ENCODE peak calls at places on chromosomes 13 and 19, in five cellular contexts. Z is GM12892; C is GM23248; L is adipocyte; H is stimulated activated CD4-positive, alpha-beta T cell treated with anti-CD3 and anti-CD28 coated beads, TNF-alpha, amount 100 ng/mL, for 4 hours. M is an unnamed sample.

GRCh38 chr13:67145950-67146349 is 84.2 kb downstream of the PCDH9 start:
- DNase-seq in Z (no peak), C (no peak), L (no peak), H (no peak), M (no peak)

GRCh38 chr19:14361824-14362223 is 19.4 kb upstream of the ADGRE5 start:
- DNase-seq in Z (no peak), C (no peak), L (no peak), H (no peak), M (no peak)

GRCh38 chr13:32938907-32939306 is 77.3 kb upstream of the KL start:
- DNase-seq in Z (no peak), C (peak), L (peak), H (no peak), M (no peak)

GRCh38 chr19:751501-752341 is 809 bp downstream of the MISP start:
- DNase-seq in Z (no peak), C (peak), L (peak), H (no peak), M (no peak)

GRCh38 chr13:114087430-114087829 is 45.0 kb downstream of the RASA3 start:
- DNase-seq in Z (no peak), C (no peak), L (no peak), H (no peak), M (no peak)

GRCh38 chr13:38308736-38309135 is 40.9 kb upstream of the UFM1 start:
- DNase-seq in Z (no peak), C (peak), L (peak), H (no peak), M (no peak)

GRCh38 chr19:12872941-12873890 is 8.0 kb downstream of the DNASE2 start:
- DNase-seq in Z (no peak), C (peak), L (peak), H (no peak), M (peak)

GRCh38 chr19:13865578-13866462 is 11.1 kb upstream of the NANOS3 start:
- DNase-seq in Z (no peak), C (peak), L (peak), H (no peak), M (no peak)

GRCh38 chr19:35766571-35767104 is 8.7 kb downstream of the PROSER3 start:
- DNase-seq in Z (no peak), C (no peak), L (no peak), H (no peak), M (no peak)

GRCh38 chr19:33412617-33413425 is 39.3 kb downstream of the CEBPG start:
- DNase-seq in Z (no peak), C (no peak), L (no peak), H (no peak), M (no peak)

GRCh38 chr13:100535401-100536135 is 53.0 kb downstream of the GGACT start:
- DNase-seq in Z (no peak), C (peak), L (no peak), H (no peak), M (no peak)

GRCh38 chr13:53254495-53254894 is 225.9 kb downstream of the OLFM4 start:
- DNase-seq in Z (no peak), C (peak), L (no peak), H (no peak), M (no peak)

GRCh38 chr19:15169541-15170285 is 31.1 kb downstream of the NOTCH3 start:
- DNase-seq in Z (no peak), C (no peak), L (no peak), H (no peak), M (no peak)

GRCh38 chr19:46537136-46538097 is 41.8 kb upstream of the PNMA8B start:
- DNase-seq in Z (no peak), C (peak), L (peak), H (peak), M (peak)

GRCh38 chr19:57887195-57887941 is 1.5 kb downstream of the ZNF814 start:
- DNase-seq in Z (no peak), C (peak), L (peak), H (no peak), M (no peak)

GRCh38 chr19:1568320-1569019 is at the start of gene MEX3D:
- DNase-seq in Z (peak), C (peak), L (peak), H (peak), M (peak)

GRCh38 chr19:6694147-6694815 is 24.3 kb upstream of the TNFSF14 start:
- DNase-seq in Z (no peak), C (no peak), L (no peak), H (no peak), M (no peak)

GRCh38 chr13:26599885-26600284 is 42.4 kb downstream of the WASF3 start:
- DNase-seq in Z (no peak), C (no peak), L (no peak), H (no peak), M (no peak)

GRCh38 chr19:50870417-50871089 is 2.7 kb upstream of the KLK2 start:
- DNase-seq in Z (no peak), C (no peak), L (no peak), H (no peak), M (no peak)

GRCh38 chr13:25247345-25247744 is 39.9 kb downstream of the MTMR6 start:
- DNase-seq in Z (no peak), C (no peak), L (no peak), H (no peak), M (no peak)

GRCh38 chr13:105428816-105429215 is 1106.6 kb downstream of the EFNB2 start:
- DNase-seq in Z (no peak), C (no peak), L (peak), H (no peak), M (no peak)

GRCh38 chr19:49017666-49018351 is 918 bp upstream of the LHB start:
- DNase-seq in Z (peak), C (peak), L (peak), H (peak), M (peak)

M was measured in T-helper 9 cell.